ENCODE peak calls at places on chromosomes 2 and 18, in nine cellular contexts. L, E, X, P, D, R, S, Z and G are unnamed samples.

GRCh38 chr2:144225077-144225476 is 294.8 kb downstream of the ZEB2 start:
- DNase-seq in E (no peak), Z (no peak), P (no peak), X (no peak), R (no peak), D (no peak), L (no peak), S (no peak), G (no peak)

GRCh38 chr2:33791625-33792024 is 192.5 kb upstream of the FAM98A start:
- DNase-seq in L (peak; percentile 83), Z (peak; percentile 3), D (no peak), R (no peak), S (no peak), P (no peak), E (no peak), X (no peak), G (no peak)

GRCh38 chr2:197360744-197361156 is 50.2 kb upstream of the ANKRD44 start:
- DNase-seq in E (peak; percentile 42), S (no peak), P (no peak), X (no peak), R (no peak), L (peak; percentile 91), D (no peak), Z (peak; percentile 44), G (no peak)

GRCh38 chr2:118443596-118443995 is 355.3 kb downstream of the INSIG2 start:
- DNase-seq in Z (peak; percentile 6), E (peak; percentile 45), S (peak; percentile 67), X (no peak), R (no peak), L (peak; percentile 92), P (no peak), D (no peak), G (no peak)

GRCh38 chr2:41020318-41020717 is 568.4 kb upstream of the SLC8A1 start:
- DNase-seq in D (no peak), S (no peak), X (no peak), Z (no peak), R (no peak), L (no peak), E (no peak), P (no peak), G (no peak)

GRCh38 chr2:172643142-172643541 is 87.3 kb downstream of the PDK1 start:
- DNase-seq in X (no peak), Z (no peak), P (no peak), R (no peak), S (no peak), E (no peak), L (peak; percentile 93), D (no peak), G (no peak)

GRCh38 chr2:3450385-3451031 is 68.8 kb downstream of the ADI1 start:
- DNase-seq in R (no peak), Z (no peak), P (no peak), L (no peak), X (peak; percentile 64), S (no peak), D (no peak), E (no peak), G (peak; percentile 84)

GRCh38 chr2:197217561-197217960 is 93.0 kb downstream of the ANKRD44 start:
- DNase-seq in D (no peak), E (no peak), P (no peak), R (no peak), L (no peak), S (no peak), Z (no peak), X (no peak), G (no peak)

GRCh38 chr18:69897397-69898108 is 50.1 kb downstream of the CD226 start:
- DNase-seq in E (no peak), Z (no peak), D (no peak), X (no peak), R (peak; percentile 50), L (no peak), S (no peak), P (no peak), G (no peak)

GRCh38 chr2:112706170-112706664 is 14.6 kb upstream of the NT5DC4 start:
- DNase-seq in X (no peak), L (no peak), P (no peak), R (peak; percentile 48), Z (no peak), E (no peak), S (peak; percentile 71), D (no peak), G (peak; percentile 40)

GRCh38 chr2:232632904-232633412 is 446 bp upstream of the EFHD1 start:
- DNase-seq in X (peak; percentile 93), L (peak; percentile 11), Z (no peak), R (no peak), P (peak; percentile 35), S (peak; percentile 8), D (no peak), E (no peak), G (no peak)
- TF ChIP-seq CTCF in X (no peak), L (no peak), Z (no peak), R (no peak), P (no peak), S (no peak), D (no peak), E (no peak), G (no peak)

GRCh38 chr2:175630319-175631246 is 371.5 kb downstream of the LNPK start:
- DNase-seq in L (peak; percentile 10), P (no peak), S (no peak), R (no peak), E (no peak), X (no peak), D (no peak), Z (no peak), G (no peak)
- TF ChIP-seq CTCF in L (no peak), P (no peak), S (no peak), R (no peak), E (no peak), X (no peak), D (no peak), Z (no peak), G (no peak)

GRCh38 chr2:189574793-189575475 is 5.7 kb downstream of the SLC40A1 start:
- DNase-seq in R (no peak), E (no peak), X (no peak), P (no peak), D (no peak), Z (no peak), L (no peak), S (no peak), G (no peak)

GRCh38 chr2:189566046-189566445 is 14.5 kb downstream of the SLC40A1 start:
- DNase-seq in P (no peak), Z (no peak), R (no peak), E (no peak), L (peak; percentile 65), X (no peak), S (peak; percentile 55), D (no peak), G (no peak)

GRCh38 chr2:189570565-189570964 is 10.0 kb downstream of the SLC40A1 start:
- DNase-seq in Z (peak; percentile 59), X (no peak), P (no peak), S (peak; percentile 39), R (no peak), E (no peak), L (peak; percentile 69), D (no peak), G (no peak)

DNA sequence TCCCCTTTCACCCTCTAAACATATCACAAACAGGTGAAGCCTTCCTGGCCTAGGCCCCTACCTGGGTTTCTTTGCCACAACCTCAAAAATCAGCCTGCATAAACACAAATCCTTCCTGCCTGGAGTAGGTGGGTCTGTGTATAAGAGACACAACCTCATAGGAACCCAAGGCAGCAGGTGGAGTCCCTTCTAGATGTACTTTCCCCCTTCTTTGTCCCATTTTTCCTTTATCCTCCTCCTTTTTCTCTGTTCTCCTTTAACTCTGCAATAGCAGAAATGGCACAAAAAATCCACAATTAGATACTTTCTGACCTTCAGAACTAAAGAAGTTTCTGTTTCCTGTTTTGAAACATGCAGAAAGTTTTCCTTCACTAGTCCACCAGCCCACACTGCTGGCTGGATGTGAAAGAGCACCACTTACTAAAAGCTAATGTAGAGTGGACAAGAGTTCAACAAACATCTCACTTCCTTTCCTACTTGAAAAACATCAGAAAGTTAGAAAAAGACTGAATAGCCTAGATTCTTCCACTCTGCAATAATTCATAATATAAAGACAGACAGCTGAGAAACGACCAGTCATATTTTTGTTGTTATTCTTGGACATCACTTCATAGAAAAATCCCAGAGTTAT is 11.2 kb downstream of the SLC40A1 start:
- DNase-seq in R (no peak), S (peak; percentile 48), Z (no peak), E (no peak), D (no peak), L (no peak), P (no peak), X (no peak), G (no peak)
- TF ChIP-seq CTCF in R (no peak), S (peak; percentile 27), Z (peak; percentile 33), E (no peak), D (no peak), L (peak; percentile 1), P (no peak), X (no peak), G (peak; percentile 45)

DNA sequence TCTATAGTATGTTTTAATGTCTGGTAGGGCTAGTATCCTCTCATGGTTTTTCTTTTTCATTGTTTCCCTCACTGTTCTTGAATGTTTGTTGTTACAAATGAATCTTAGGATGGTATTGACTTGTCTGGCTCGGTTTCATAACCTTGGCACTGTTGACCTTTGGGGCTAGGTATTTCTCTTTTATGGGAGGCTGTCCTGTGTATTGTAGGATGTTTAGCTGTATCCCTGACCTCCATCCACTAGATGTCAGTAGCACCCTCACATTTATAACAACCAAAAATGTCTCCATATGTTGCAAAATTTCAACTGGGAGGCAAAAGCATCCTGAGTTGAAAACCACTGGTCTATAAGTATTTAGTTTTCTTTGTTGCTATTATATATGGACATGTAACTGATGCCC is 7.0 kb upstream of the AOX1 start:
- DNase-seq in Z (no peak), X (no peak), E (no peak), P (no peak), D (no peak), R (no peak), L (peak; percentile 53), S (peak; percentile 75), G (no peak)
- TF ChIP-seq CTCF in Z (peak; percentile 64), X (no peak), E (peak; percentile 44), P (peak; percentile 44), D (peak; percentile 20), R (no peak), L (peak; percentile 53), S (peak; percentile 69), G (peak; percentile 43)

DNA sequence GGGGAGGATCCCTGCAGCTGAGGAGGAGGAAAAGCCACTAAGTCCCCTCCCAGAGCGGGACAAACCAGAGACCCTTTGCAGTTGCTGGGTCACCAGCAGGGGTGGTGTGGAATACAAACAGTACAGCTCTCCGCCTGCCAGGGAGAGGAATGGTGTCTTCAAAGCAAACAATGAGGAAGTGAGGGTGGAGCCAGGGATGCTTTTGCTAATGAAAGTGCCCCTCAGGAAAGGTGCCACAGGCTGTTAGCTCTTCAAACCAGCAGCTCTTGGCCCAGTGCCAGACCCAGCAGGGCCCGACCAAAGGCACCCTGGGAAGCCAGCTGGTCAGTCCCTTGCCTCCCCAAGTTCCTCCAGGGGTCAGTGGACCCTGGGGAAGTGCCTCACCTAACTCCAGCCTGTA is 102.8 kb downstream of the HIBCH start:
- DNase-seq in S (no peak), L (no peak), Z (no peak), D (no peak), X (no peak), R (no peak), P (peak; percentile 33), E (no peak), G (no peak)
- TF ChIP-seq CTCF in S (no peak), L (no peak), Z (no peak), D (no peak), X (no peak), R (no peak), P (no peak), E (no peak), G (no peak)